ENCODE peak calls at places on chromosomes 6 and 20, in four cellular contexts. A is HEK293T; W is Jurkat, Clone E6-1; S is LoVo. X is an unnamed sample.

GRCh38 chr6:42279144-42279781 is 61.6 kb upstream of the MRPS10 start:
- DNase-seq in A (no peak), W (peak), S (peak), X (peak)

GRCh38 chr6:116969211-116969863 is 92.3 kb downstream of the RFX6 start:
- DNase-seq in A (peak), W (peak), S (peak), X (no peak)

GRCh38 chr6:107550241-107550840 is 60.4 kb downstream of the SOBP start:
- DNase-seq in A (no peak), W (no peak), S (no peak), X (no peak)

GRCh38 chr20:16541226-16541625 is 32.0 kb downstream of the KIF16B start:
- DNase-seq in A (no peak), W (no peak), S (no peak), X (no peak)

GRCh38 chr6:328184-328670 is 35.9 kb downstream of the DUSP22 start:
- DNase-seq in A (no peak), W (no peak), S (no peak), X (peak)

GRCh38 chr6:131124341-131125071 is 10.8 kb upstream of the AKAP7 start:
- DNase-seq in A (no peak), W (no peak), S (no peak), X (no peak)

GRCh38 chr6:14272111-14273085 is 154.8 kb downstream of the CD83 start:
- DNase-seq in A (no peak), W (no peak), S (peak), X (no peak)

GRCh38 chr6:170505306-170505705 is 47.8 kb downstream of the PSMB1 start:
- DNase-seq in A (no peak), W (no peak), S (peak), X (no peak)

GRCh38 chr6:107032051-107032450 is 4.1 kb downstream of the MTRES1 start:
- DNase-seq in A (no peak), W (no peak), S (no peak), X (no peak)

GRCh38 chr6:169965657-169966311 is 214.4 kb downstream of the ERMARD start:
- DNase-seq in A (no peak), W (no peak), S (no peak), X (no peak)

GRCh38 chr6:44052419-44053011 is 74.7 kb downstream of the MRPL14 start:
- DNase-seq in A (peak), W (no peak), S (no peak), X (no peak)

GRCh38 chr6:154768280-154768679 is 35.1 kb downstream of the SCAF8 start:
- DNase-seq in A (no peak), W (no peak), S (no peak), X (no peak)

GRCh38 chr20:59645316-59645715 is 41.0 kb downstream of the PHACTR3 start:
- DNase-seq in A (no peak), W (no peak), S (no peak), X (peak)

X was measured in coronary artery.